ENCODE peak calls at places on chromosomes 4 and X, in nine cellular contexts. One of them, this sample, is unnamed.

GRCh38 chrX:77910108-77910840 is at the start of gene ATP7A:
- DNase-seq in H4: peak
- DNase-seq in activated T-helper 1 cell treated with anti-CD3 and anti-CD28 coated beads, Interleukin-12 subunit alpha, Interleukin-12 subunit beta, Interleukin-2, Interleukin-4 antibody, amounts not matched to agents 30 ng/mL and 10 ng/mL and 1 ng/mL, durations not matched to agents 14 hours and 24 hours and 36 hours: peak
- DNase-seq in cerebellar nuclear complex: no peak
- DNase-seq in activated naive CD8-positive, alpha-beta T cell treated with anti-CD3 and anti-CD28 coated beads, Interleukin-2, amount 50 U/mL, for 24 hours: peak
- DNase-seq in RWPE1: peak
- DNase-seq in left kidney: peak
- DNase-seq in NT2/D1: peak
- DNase-seq in cortex of kidney: no peak
- DNase-seq in this sample: peak

GRCh38 chrX:38929966-38930421 is 128.7 kb downstream of the MID1IP1 start:
- DNase-seq in H4: peak
- DNase-seq in activated T-helper 1 cell treated with anti-CD3 and anti-CD28 coated beads, Interleukin-12 subunit alpha, Interleukin-12 subunit beta, Interleukin-2, Interleukin-4 antibody, amounts not matched to agents 30 ng/mL and 10 ng/mL and 1 ng/mL, durations not matched to agents 14 hours and 24 hours and 36 hours: no peak
- DNase-seq in cerebellar nuclear complex: no peak
- DNase-seq in activated naive CD8-positive, alpha-beta T cell treated with anti-CD3 and anti-CD28 coated beads, Interleukin-2, amount 50 U/mL, for 24 hours: no peak
- DNase-seq in RWPE1: no peak
- DNase-seq in left kidney: peak
- DNase-seq in NT2/D1: no peak
- DNase-seq in cortex of kidney: no peak
- DNase-seq in this sample: no peak

GRCh38 chr4:79897174-79897573 is 175.9 kb downstream of the ANTXR2 start:
- DNase-seq in H4: no peak
- DNase-seq in activated T-helper 1 cell treated with anti-CD3 and anti-CD28 coated beads, Interleukin-12 subunit alpha, Interleukin-12 subunit beta, Interleukin-2, Interleukin-4 antibody, amounts not matched to agents 30 ng/mL and 10 ng/mL and 1 ng/mL, durations not matched to agents 14 hours and 24 hours and 36 hours: no peak
- DNase-seq in cerebellar nuclear complex: no peak
- DNase-seq in activated naive CD8-positive, alpha-beta T cell treated with anti-CD3 and anti-CD28 coated beads, Interleukin-2, amount 50 U/mL, for 24 hours: no peak
- DNase-seq in RWPE1: no peak
- DNase-seq in left kidney: no peak
- DNase-seq in NT2/D1: no peak
- DNase-seq in cortex of kidney: no peak
- DNase-seq in this sample: no peak

GRCh38 chr4:2135083-2135482 is 76.0 kb downstream of the NAT8L start:
- DNase-seq in H4: peak
- DNase-seq in activated T-helper 1 cell treated with anti-CD3 and anti-CD28 coated beads, Interleukin-12 subunit alpha, Interleukin-12 subunit beta, Interleukin-2, Interleukin-4 antibody, amounts not matched to agents 30 ng/mL and 10 ng/mL and 1 ng/mL, durations not matched to agents 14 hours and 24 hours and 36 hours: peak
- DNase-seq in cerebellar nuclear complex: no peak
- DNase-seq in activated naive CD8-positive, alpha-beta T cell treated with anti-CD3 and anti-CD28 coated beads, Interleukin-2, amount 50 U/mL, for 24 hours: no peak
- DNase-seq in RWPE1: no peak
- DNase-seq in left kidney: peak
- DNase-seq in NT2/D1: no peak
- DNase-seq in cortex of kidney: no peak
- DNase-seq in this sample: peak

GRCh38 chr4:184406915-184407314 is 67.4 kb downstream of the IRF2 start:
- DNase-seq in H4: no peak
- DNase-seq in activated T-helper 1 cell treated with anti-CD3 and anti-CD28 coated beads, Interleukin-12 subunit alpha, Interleukin-12 subunit beta, Interleukin-2, Interleukin-4 antibody, amounts not matched to agents 30 ng/mL and 10 ng/mL and 1 ng/mL, durations not matched to agents 14 hours and 24 hours and 36 hours: no peak
- DNase-seq in cerebellar nuclear complex: no peak
- DNase-seq in activated naive CD8-positive, alpha-beta T cell treated with anti-CD3 and anti-CD28 coated beads, Interleukin-2, amount 50 U/mL, for 24 hours: no peak
- DNase-seq in RWPE1: no peak
- DNase-seq in left kidney: no peak
- DNase-seq in NT2/D1: no peak
- DNase-seq in cortex of kidney: no peak
- DNase-seq in this sample: no peak

GRCh38 chrX:55056820-55057690 is 17.8 kb upstream of the PAGE2B start:
- DNase-seq in H4: no peak
- DNase-seq in activated T-helper 1 cell treated with anti-CD3 and anti-CD28 coated beads, Interleukin-12 subunit alpha, Interleukin-12 subunit beta, Interleukin-2, Interleukin-4 antibody, amounts not matched to agents 30 ng/mL and 10 ng/mL and 1 ng/mL, durations not matched to agents 14 hours and 24 hours and 36 hours: peak
- DNase-seq in cerebellar nuclear complex: no peak
- DNase-seq in activated naive CD8-positive, alpha-beta T cell treated with anti-CD3 and anti-CD28 coated beads, Interleukin-2, amount 50 U/mL, for 24 hours: no peak
- DNase-seq in RWPE1: no peak
- DNase-seq in left kidney: peak
- DNase-seq in NT2/D1: no peak
- DNase-seq in cortex of kidney: no peak
- DNase-seq in this sample: no peak

GRCh38 chr4:168759959-168760527 is 250.0 kb downstream of the CBR4 start:
- DNase-seq in H4: no peak
- DNase-seq in activated T-helper 1 cell treated with anti-CD3 and anti-CD28 coated beads, Interleukin-12 subunit alpha, Interleukin-12 subunit beta, Interleukin-2, Interleukin-4 antibody, amounts not matched to agents 30 ng/mL and 10 ng/mL and 1 ng/mL, durations not matched to agents 14 hours and 24 hours and 36 hours: no peak
- DNase-seq in cerebellar nuclear complex: no peak
- DNase-seq in activated naive CD8-positive, alpha-beta T cell treated with anti-CD3 and anti-CD28 coated beads, Interleukin-2, amount 50 U/mL, for 24 hours: no peak
- DNase-seq in RWPE1: no peak
- DNase-seq in left kidney: no peak
- DNase-seq in NT2/D1: no peak
- DNase-seq in cortex of kidney: no peak
- DNase-seq in this sample: no peak

GRCh38 chr4:53100801-53101581 is 238.9 kb downstream of the RASL11B start:
- DNase-seq in H4: no peak
- DNase-seq in activated T-helper 1 cell treated with anti-CD3 and anti-CD28 coated beads, Interleukin-12 subunit alpha, Interleukin-12 subunit beta, Interleukin-2, Interleukin-4 antibody, amounts not matched to agents 30 ng/mL and 10 ng/mL and 1 ng/mL, durations not matched to agents 14 hours and 24 hours and 36 hours: no peak
- DNase-seq in cerebellar nuclear complex: no peak
- DNase-seq in activated naive CD8-positive, alpha-beta T cell treated with anti-CD3 and anti-CD28 coated beads, Interleukin-2, amount 50 U/mL, for 24 hours: no peak
- DNase-seq in RWPE1: peak
- DNase-seq in left kidney: no peak
- DNase-seq in NT2/D1: no peak
- DNase-seq in cortex of kidney: no peak
- DNase-seq in this sample: no peak

GRCh38 chrX:8988456-8988855 is 45.5 kb downstream of the FAM9B start:
- DNase-seq in H4: peak
- DNase-seq in activated T-helper 1 cell treated with anti-CD3 and anti-CD28 coated beads, Interleukin-12 subunit alpha, Interleukin-12 subunit beta, Interleukin-2, Interleukin-4 antibody, amounts not matched to agents 30 ng/mL and 10 ng/mL and 1 ng/mL, durations not matched to agents 14 hours and 24 hours and 36 hours: no peak
- DNase-seq in cerebellar nuclear complex: no peak
- DNase-seq in activated naive CD8-positive, alpha-beta T cell treated with anti-CD3 and anti-CD28 coated beads, Interleukin-2, amount 50 U/mL, for 24 hours: peak
- DNase-seq in RWPE1: peak
- DNase-seq in left kidney: peak
- DNase-seq in NT2/D1: no peak
- DNase-seq in cortex of kidney: no peak
- DNase-seq in this sample: peak

GRCh38 chr4:35124116-35124515 is 1120.2 kb downstream of the ARAP2 start:
- DNase-seq in H4: no peak
- DNase-seq in activated T-helper 1 cell treated with anti-CD3 and anti-CD28 coated beads, Interleukin-12 subunit alpha, Interleukin-12 subunit beta, Interleukin-2, Interleukin-4 antibody, amounts not matched to agents 30 ng/mL and 10 ng/mL and 1 ng/mL, durations not matched to agents 14 hours and 24 hours and 36 hours: no peak
- DNase-seq in cerebellar nuclear complex: no peak
- DNase-seq in activated naive CD8-positive, alpha-beta T cell treated with anti-CD3 and anti-CD28 coated beads, Interleukin-2, amount 50 U/mL, for 24 hours: no peak
- DNase-seq in RWPE1: no peak
- DNase-seq in left kidney: no peak
- DNase-seq in NT2/D1: no peak
- DNase-seq in cortex of kidney: no peak
- DNase-seq in this sample: no peak

GRCh38 chr4:8245879-8246833 is 23.4 kb upstream of the HTRA3 start:
- DNase-seq in H4: no peak
- DNase-seq in activated T-helper 1 cell treated with anti-CD3 and anti-CD28 coated beads, Interleukin-12 subunit alpha, Interleukin-12 subunit beta, Interleukin-2, Interleukin-4 antibody, amounts not matched to agents 30 ng/mL and 10 ng/mL and 1 ng/mL, durations not matched to agents 14 hours and 24 hours and 36 hours: no peak
- DNase-seq in cerebellar nuclear complex: no peak
- DNase-seq in activated naive CD8-positive, alpha-beta T cell treated with anti-CD3 and anti-CD28 coated beads, Interleukin-2, amount 50 U/mL, for 24 hours: no peak
- DNase-seq in RWPE1: no peak
- DNase-seq in left kidney: no peak
- DNase-seq in NT2/D1: no peak
- DNase-seq in cortex of kidney: no peak
- DNase-seq in this sample: no peak

GRCh38 chr4:185716008-185716976 is 95.7 kb downstream of the SORBS2 start:
- DNase-seq in H4: no peak
- DNase-seq in activated T-helper 1 cell treated with anti-CD3 and anti-CD28 coated beads, Interleukin-12 subunit alpha, Interleukin-12 subunit beta, Interleukin-2, Interleukin-4 antibody, amounts not matched to agents 30 ng/mL and 10 ng/mL and 1 ng/mL, durations not matched to agents 14 hours and 24 hours and 36 hours: no peak
- DNase-seq in cerebellar nuclear complex: peak
- DNase-seq in activated naive CD8-positive, alpha-beta T cell treated with anti-CD3 and anti-CD28 coated beads, Interleukin-2, amount 50 U/mL, for 24 hours: no peak
- DNase-seq in RWPE1: no peak
- DNase-seq in left kidney: peak
- DNase-seq in NT2/D1: no peak
- DNase-seq in cortex of kidney: no peak
- DNase-seq in this sample: no peak

GRCh38 chr4:124970011-124970410 is 257.5 kb upstream of the ANKRD50 start:
- DNase-seq in H4: no peak
- DNase-seq in activated T-helper 1 cell treated with anti-CD3 and anti-CD28 coated beads, Interleukin-12 subunit alpha, Interleukin-12 subunit beta, Interleukin-2, Interleukin-4 antibody, amounts not matched to agents 30 ng/mL and 10 ng/mL and 1 ng/mL, durations not matched to agents 14 hours and 24 hours and 36 hours: no peak
- DNase-seq in cerebellar nuclear complex: no peak
- DNase-seq in activated naive CD8-positive, alpha-beta T cell treated with anti-CD3 and anti-CD28 coated beads, Interleukin-2, amount 50 U/mL, for 24 hours: no peak
- DNase-seq in RWPE1: no peak
- DNase-seq in left kidney: no peak
- DNase-seq in NT2/D1: no peak
- DNase-seq in cortex of kidney: no peak
- DNase-seq in this sample: no peak

GRCh38 chr4:16721618-16722291 is 176.7 kb downstream of the LDB2 start:
- DNase-seq in H4: peak
- DNase-seq in activated T-helper 1 cell treated with anti-CD3 and anti-CD28 coated beads, Interleukin-12 subunit alpha, Interleukin-12 subunit beta, Interleukin-2, Interleukin-4 antibody, amounts not matched to agents 30 ng/mL and 10 ng/mL and 1 ng/mL, durations not matched to agents 14 hours and 24 hours and 36 hours: no peak
- DNase-seq in cerebellar nuclear complex: no peak
- DNase-seq in activated naive CD8-positive, alpha-beta T cell treated with anti-CD3 and anti-CD28 coated beads, Interleukin-2, amount 50 U/mL, for 24 hours: no peak
- DNase-seq in RWPE1: no peak
- DNase-seq in left kidney: no peak
- DNase-seq in NT2/D1: no peak
- DNase-seq in cortex of kidney: no peak
- DNase-seq in this sample: peak